ENCODE peak calls at places on chromosomes 5 and 9, in ten cellular contexts. F, G, N, H, C, K, W, B, Y and L are unnamed samples. For H3K9me3 and H3K36me3, the result is how much of the 10 kb centered on the place peaks cover.

GRCh38 chr9:517993-518392 is 303.3 kb downstream of the DOCK8 start:
- DNase-seq in F (no peak), G (no peak), N (no peak), H (no peak), C (no peak), K (no peak), W (no peak), B (no peak), Y (no peak), L (no peak)

GRCh38 chr9:115923903-115924668 is 229.5 kb upstream of the PAPPA start:
- DNase-seq in F (no peak), G (peak), N (no peak), H (no peak), C (no peak), K (no peak), W (no peak), B (no peak), Y (peak), L (peak)

GRCh38 chr9:92094655-92095054 is 20.6 kb downstream of the SPTLC1 start:
- DNase-seq in F (no peak), G (no peak), N (no peak), H (peak), C (no peak), K (no peak), W (no peak), B (no peak), Y (peak), L (no peak)

GRCh38 chr5:58184910-58185309 is 275.0 kb downstream of the PLK2 start:
- DNase-seq in F (no peak), G (no peak), N (no peak), H (no peak), C (no peak), K (no peak), W (no peak), B (no peak), Y (peak), L (no peak)

GRCh38 chr5:173582198-173583092 is 34.0 kb downstream of the BOD1 start:
- DNase-seq in F (no peak), G (peak), N (no peak), H (no peak), C (no peak), K (no peak), W (no peak), B (no peak), Y (peak), L (no peak)

GRCh38 chr5:14582797-14583137 is 1.2 kb downstream of the OTULINL start:
- DNase-seq in F (no peak), G (no peak), N (no peak), H (no peak), C (no peak), K (no peak), W (no peak), B (no peak), Y (no peak), L (no peak)

GRCh38 chr5:134581241-134581981 is 51.2 kb downstream of the SAR1B start:
- DNase-seq in F (no peak), G (no peak), N (no peak), H (no peak), C (no peak), K (peak), W (no peak), B (no peak), Y (no peak), L (no peak)

GRCh38 chr5:36079200-36079761 is 12.6 kb upstream of the UGT3A2 start:
- DNase-seq in F (peak), G (no peak), N (peak), H (peak), C (peak), K (no peak), W (no peak), B (no peak), Y (peak), L (peak)

GRCh38 chr9:1332161-1332560 is 282.0 kb downstream of the DMRT2 start:
- DNase-seq in F (no peak), G (no peak), N (no peak), H (no peak), C (no peak), K (no peak), W (no peak), B (no peak), Y (no peak), L (no peak)

GRCh38 chr9:129102791-129103594 is 7.6 kb downstream of the CRAT start:
- DNase-seq in F (no peak), G (peak), N (no peak), H (peak), C (peak), K (no peak), W (no peak), B (peak), Y (peak), L (peak)

GRCh38 chr5:164497665-164498064 is 992.2 kb downstream of the MAT2B start:
- DNase-seq in F (no peak), G (no peak), N (no peak), H (no peak), C (no peak), K (no peak), W (no peak), B (no peak), Y (no peak), L (no peak)

GRCh38 chr9:82810902-82811301 is 252.0 kb downstream of the RASEF start:
- DNase-seq in F (no peak), G (no peak), N (no peak), H (peak), C (no peak), K (no peak), W (no peak), B (no peak), Y (peak), L (no peak)

GRCh38 chr5:111927191-111927590 is 170.2 kb upstream of the NREP start:
- DNase-seq in F (no peak), G (no peak), N (no peak), H (no peak), C (no peak), K (no peak), W (no peak), B (no peak), Y (peak), L (no peak)

GRCh38 chr9:126501383-126502331 is 112.1 kb upstream of the LMX1B start:
- DNase-seq in F (no peak), G (no peak), N (no peak), H (no peak), C (no peak), K (no peak), W (no peak), B (no peak), Y (no peak), L (no peak)

GRCh38 chr9:113888361-113888760 is 12.3 kb downstream of the ZNF618 start:
- DNase-seq in F (no peak), G (no peak), N (no peak), H (no peak), C (no peak), K (no peak), W (no peak), B (no peak), Y (no peak), L (no peak)

GRCh38 chr5:42949348-42950090 is 90.6 kb downstream of the ANXA2R start:
- DNase-seq in F (peak), G (peak), N (peak), H (no peak), C (no peak), K (no peak), W (peak), B (peak), Y (peak), L (peak)

GRCh38 chr9:84600739-84601138 is 68.8 kb upstream of the NTRK2 start:
- DNase-seq in F (no peak), G (no peak), N (no peak), H (no peak), C (no peak), K (no peak), W (no peak), B (peak), Y (no peak), L (peak)

GRCh38 chr5:10460252-10460906 is 18.7 kb downstream of the ROPN1L start:
- DNase-seq in F (no peak), G (peak), N (no peak), H (no peak), C (no peak), K (no peak), W (no peak), B (no peak), Y (no peak), L (peak)

GRCh38 chr9:118529210-118529609 is 825.0 kb downstream of the TLR4 start:
- DNase-seq in F (no peak), G (peak), N (no peak), H (no peak), C (no peak), K (no peak), W (no peak), B (no peak), Y (no peak), L (peak)

GRCh38 chr9:108612510-108612909 is 243.3 kb downstream of the ACTL7B start:
- DNase-seq in F (no peak), G (no peak), N (no peak), H (no peak), C (no peak), K (no peak), W (no peak), B (no peak), Y (no peak), L (no peak)

GRCh38 chr5:96258692-96259091 is 174.4 kb downstream of the PCSK1 start:
- DNase-seq in F (no peak), G (no peak), N (no peak), H (no peak), C (no peak), K (no peak), W (no peak), B (no peak), Y (no peak), L (no peak)

GRCh38 chr9:38043931-38044623 is 24.9 kb downstream of the SHB start:
- DNase-seq in F (no peak), G (no peak), N (no peak), H (no peak), C (no peak), K (no peak), W (no peak), B (no peak), Y (no peak), L (no peak)

GRCh38 chr9:20603524-20604268 is 18.6 kb downstream of the MLLT3 start:
- DNase-seq in F (no peak), G (no peak), N (no peak), H (no peak), C (peak), K (no peak), W (no peak), B (no peak), Y (no peak), L (no peak)

GRCh38 chr5:17326600-17327037 is 109.2 kb downstream of the BASP1 start:
- DNase-seq in F (no peak), G (no peak), N (no peak), H (no peak), C (no peak), K (no peak), W (no peak), B (no peak), Y (no peak), L (peak)

GRCh38 chr9:126519660-126520425 is 93.9 kb upstream of the LMX1B start:
- DNase-seq in F (no peak), G (no peak), N (peak), H (no peak), C (no peak), K (no peak), W (no peak), B (no peak), Y (no peak), L (no peak)

GRCh38 chr9:123232332-123232731 is 36.1 kb downstream of the STRBP start:
- DNase-seq in F (no peak), G (no peak), N (no peak), H (no peak), C (peak), K (no peak), W (no peak), B (no peak), Y (no peak), L (no peak)

GRCh38 chr9:99485461-99485860 is 263.4 kb downstream of the SEC61B start:
- DNase-seq in F (no peak), G (no peak), N (no peak), H (no peak), C (no peak), K (no peak), W (no peak), B (no peak), Y (peak), L (peak)

GRCh38 chr9:73162987-73163763 is 11.5 kb downstream of the ANXA1 start:
- DNase-seq in F (no peak), G (no peak), N (no peak), H (no peak), C (peak), K (no peak), W (no peak), B (no peak), Y (no peak), L (no peak)

GRCh38 chr9:100515578-100516494 is 42.9 kb downstream of the TMEFF1 start:
- DNase-seq in F (no peak), G (no peak), N (no peak), H (no peak), C (peak), K (no peak), W (no peak), B (no peak), Y (peak), L (no peak)

GRCh38 chr5:1180841-1181271 is 20.5 kb upstream of the SLC6A19 start:
- DNase-seq in F (no peak), G (no peak), N (no peak), H (no peak), C (no peak), K (no peak), W (no peak), B (no peak), Y (no peak), L (no peak)

GRCh38 chr9:121082075-121082474 is 7.3 kb downstream of the CNTRL start:
- DNase-seq in F (no peak), G (no peak), N (no peak), H (no peak), C (no peak), K (no peak), W (no peak), B (no peak), Y (no peak), L (no peak)

GRCh38 chr5:35672995-35673394 is 55.3 kb downstream of the SPEF2 start:
- DNase-seq in F (peak), G (no peak), N (peak), H (no peak), C (no peak), K (no peak), W (no peak), B (no peak), Y (no peak), L (no peak)

GRCh38 chr5:11903614-11904269 is 504 bp downstream of the CTNND2 start:
- DNase-seq in F (no peak), G (peak), N (no peak), H (no peak), C (peak), K (no peak), W (no peak), B (no peak), Y (no peak), L (peak)

GRCh38 chr9:96022445-96023031 is 147.0 kb downstream of the ERCC6L2 start:
- DNase-seq in F (no peak), G (peak), N (peak), H (no peak), C (peak), K (no peak), W (no peak), B (peak), Y (no peak), L (no peak)

GRCh38 chr5:142671801-142672200 is 14.1 kb downstream of the FGF1 start:
- DNase-seq in F (no peak), G (no peak), N (no peak), H (no peak), C (no peak), K (no peak), W (no peak), B (no peak), Y (peak), L (no peak)
- H3K4me3 ChIP-seq in F (no peak), G (no peak), N (no peak), H (no peak), C (no peak), K (no peak), W (no peak), B (no peak), Y (no peak), L (no peak)

GRCh38 chr5:50300878-50301277 is 140.2 kb downstream of the EMB start:
- DNase-seq in F (no peak), G (no peak), N (no peak), H (peak), C (no peak), K (no peak), W (no peak), B (no peak), Y (no peak), L (no peak)
- H3K9me3 ChIP-seq in F (under half), G (under half), N (under half), H (under half), C (under half), K (under half), W (under half), B (under half), Y (under half), L (under half)

DNA sequence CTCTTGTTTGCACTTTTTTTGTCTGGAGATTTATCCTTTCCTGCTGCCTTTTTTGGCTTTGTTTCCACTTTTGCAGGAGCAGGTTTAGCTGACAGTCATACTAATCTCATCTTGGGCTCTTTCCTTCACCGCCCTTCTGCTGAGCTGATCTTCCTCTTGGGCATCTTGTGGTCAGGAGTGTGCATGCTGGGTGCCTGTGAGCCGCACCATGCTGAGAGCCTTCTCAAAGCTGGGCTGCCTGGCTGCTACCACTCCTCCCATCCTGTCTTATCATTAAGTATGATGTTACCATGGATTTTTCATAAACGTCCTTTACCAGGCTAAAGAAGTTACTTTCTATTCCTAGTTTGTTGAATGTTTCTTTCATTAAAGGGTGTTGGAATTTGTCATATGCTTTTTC is 49.5 kb upstream of the MCCC2 start:
- DNase-seq in F (no peak), G (no peak), N (no peak), H (no peak), C (peak), K (no peak), W (no peak), B (no peak), Y (no peak), L (peak)
- H3K36me3 ChIP-seq in F (under half), G (half or more), N (under half), H (under half), C (under half), K (under half), W (under half), B (under half), Y (under half), L (under half)

GRCh38 chr9:33315371-33315770 is 25.1 kb downstream of the NFX1 start:
- DNase-seq in F (no peak), G (no peak), N (no peak), H (no peak), C (no peak), K (no peak), W (no peak), B (no peak), Y (no peak), L (no peak)

GRCh38 chr9:33318225-33318624 is 27.9 kb downstream of the NFX1 start:
- DNase-seq in F (no peak), G (no peak), N (no peak), H (no peak), C (no peak), K (no peak), W (no peak), B (no peak), Y (no peak), L (no peak)

GRCh38 chr9:33320568-33321261 is 30.4 kb downstream of the NFX1 start:
- DNase-seq in F (no peak), G (no peak), N (no peak), H (no peak), C (no peak), K (no peak), W (no peak), B (peak), Y (peak), L (peak)

GRCh38 chr9:33318781-33319180 is 28.5 kb downstream of the NFX1 start:
- DNase-seq in F (no peak), G (no peak), N (no peak), H (no peak), C (no peak), K (no peak), W (no peak), B (no peak), Y (no peak), L (no peak)

DNA sequence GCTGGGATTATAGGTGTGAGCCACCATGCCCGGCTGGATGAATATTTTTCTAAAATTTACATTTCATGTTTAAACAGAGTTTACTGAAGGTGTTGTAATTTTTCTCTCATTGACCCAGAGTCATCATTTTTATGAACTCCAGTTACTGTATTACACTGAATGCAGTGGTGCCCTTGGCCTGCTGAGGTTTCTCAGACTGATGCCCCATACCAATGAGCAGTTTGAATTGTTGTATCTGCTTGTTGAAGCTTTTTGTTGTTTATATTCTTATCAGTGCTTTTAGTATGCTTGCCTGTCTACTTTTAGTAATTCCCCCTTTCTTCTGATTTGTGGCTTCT is 29.9 kb downstream of the NFX1 start:
- DNase-seq in F (no peak), G (no peak), N (no peak), H (no peak), C (no peak), K (no peak), W (no peak), B (no peak), Y (no peak), L (peak)
- H3K4me3 ChIP-seq in F (no peak), G (no peak), N (no peak), H (no peak), C (no peak), K (no peak), W (no peak), B (no peak), Y (no peak), L (no peak)